ENCODE peak calls at places on chromosomes 16 and 17, in five cellular contexts. S is H9, V is DND-41, T is lung, F is left ventricle myocardium inferior. D is an unnamed sample. For H3K27me3, the result is how much of the 10 kb centered on the place peaks cover.

GRCh38 chr17:17361543-17362511 is 58.7 kb downstream of the NT5M start:
- DNase-seq in F (peak), V (no peak), T (no peak), S (peak), D (no peak)

GRCh38 chr17:43342601-43342905 is 56.2 kb upstream of the ARL4D start:
- DNase-seq in F (no peak), S (no peak), T (no peak), V (no peak), D (no peak)

GRCh38 chr16:9374076-9374475 is 282.6 kb downstream of the HAPSTR1 start:
- DNase-seq in F (no peak), S (no peak), T (no peak), V (no peak), D (no peak)

GRCh38 chr16:88382491-88383400 is at the start of gene ZNF469:
- DNase-seq in V (no peak), S (no peak), T (no peak), F (peak), D (no peak)

GRCh38 chr17:55783684-55784245 is 32.9 kb downstream of the PCTP start:
- DNase-seq in V (no peak), T (peak), S (peak), F (peak), D (no peak)

GRCh38 chr17:82966415-82966814 is 113.0 kb upstream of the METRNL start:
- DNase-seq in F (no peak), S (peak), T (no peak), V (no peak), D (no peak)

GRCh38 chr16:3509470-3509928 is 8.7 kb downstream of the CLUAP1 start:
- DNase-seq in S (peak), V (peak), F (no peak), T (no peak), D (peak)

GRCh38 chr17:5283531-5284315 is 1.6 kb downstream of the RABEP1 start:
- DNase-seq in F (no peak), T (no peak), V (no peak), S (no peak), D (no peak)

GRCh38 chr16:14455577-14455976 is 174.5 kb downstream of the PARN start:
- DNase-seq in T (no peak), V (no peak), F (no peak), S (no peak), D (no peak)

GRCh38 chr17:57478851-57479250 is 222.5 kb downstream of the MSI2 start:
- DNase-seq in S (no peak), F (no peak), V (no peak), T (no peak), D (no peak)

GRCh38 chr16:10729649-10730048 is 14.0 kb upstream of the NUBP1 start:
- DNase-seq in T (peak), S (no peak), F (no peak), V (no peak), D (no peak)

GRCh38 chr17:52159810-52160578 is 1.5 kb upstream of the CA10 start:
- DNase-seq in T (no peak), F (no peak), V (no peak), S (peak), D (no peak)

GRCh38 chr16:9594047-9594446 is 502.6 kb downstream of the HAPSTR1 start:
- DNase-seq in T (no peak), S (no peak), V (no peak), F (no peak), D (no peak)

GRCh38 chr17:74566132-74566753 is 1.1 kb downstream of the CD300H start:
- DNase-seq in F (no peak), T (no peak), S (peak), V (peak), D (no peak)

GRCh38 chr16:47045459-47045858 is 72.0 kb upstream of the DNAJA2 start:
- DNase-seq in T (no peak), F (no peak), S (no peak), V (peak), D (no peak)

GRCh38 chr16:69741519-69741918 is 13.2 kb downstream of the NOB1 start:
- DNase-seq in V (no peak), F (no peak), S (no peak), T (no peak), D (no peak)

GRCh38 chr16:1019234-1019933 is 37.8 kb downstream of the SOX8 start:
- DNase-seq in S (no peak), T (no peak), V (no peak), F (peak), D (no peak)

GRCh38 chr17:82661717-82662683 is 13.8 kb upstream of the WDR45B start:
- DNase-seq in T (no peak), F (no peak), S (no peak), V (no peak), D (no peak)

DNA sequence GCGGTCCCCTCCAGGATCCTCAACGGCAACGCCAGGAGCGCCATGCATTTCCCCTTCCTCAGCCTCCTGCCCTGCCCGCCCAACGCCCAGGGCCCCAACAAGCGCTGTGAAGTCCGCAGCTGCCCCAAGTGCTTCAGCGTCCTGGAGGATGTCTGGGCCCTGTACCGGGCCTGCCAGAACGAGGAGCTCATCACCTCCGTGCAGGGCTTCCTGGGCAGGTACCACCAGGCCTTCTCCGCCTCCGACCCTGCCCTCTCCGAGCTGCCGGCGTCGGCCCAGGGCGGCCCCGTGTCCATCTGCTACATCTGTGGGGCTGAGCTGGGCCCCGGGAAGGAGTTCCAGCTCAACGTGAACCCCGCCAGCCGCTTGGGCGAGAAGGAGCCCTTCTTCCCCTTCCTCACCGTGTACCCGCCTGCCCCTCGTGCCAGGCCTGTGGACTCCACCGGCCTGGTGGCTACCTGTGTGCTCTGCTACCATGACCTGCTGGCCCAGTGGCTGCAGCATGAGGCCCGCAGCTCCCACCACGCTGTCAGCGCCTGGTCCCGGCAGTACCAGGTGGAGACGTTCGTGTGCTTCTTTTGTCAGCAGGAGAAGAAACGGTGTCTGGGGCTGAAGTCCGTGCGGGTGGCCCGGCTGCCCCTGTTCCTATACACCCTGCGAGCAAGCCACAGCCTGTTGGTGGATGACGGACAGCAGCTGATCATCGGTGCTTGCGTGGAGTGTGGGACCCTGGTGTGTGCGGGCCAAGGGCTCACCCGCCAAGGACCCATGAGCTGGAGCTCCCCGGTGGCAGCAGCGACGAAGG is 58.9 kb upstream of the CIBAR2 start:
- DNase-seq in T (no peak), S (no peak), V (no peak), F (no peak), D (no peak)
- H3K27me3 ChIP-seq in T (under half), S (under half), V (under half), F (under half), D (under half)

GRCh38 chr17:39866013-39866730 is 1.8 kb upstream of the ZPBP2 start:
- DNase-seq in T (no peak), F (no peak), V (no peak), S (no peak), D (no peak)
- H3K27me3 ChIP-seq in T (under half), F (half or more), V (half or more), S (under half), D (under half)

DNA sequence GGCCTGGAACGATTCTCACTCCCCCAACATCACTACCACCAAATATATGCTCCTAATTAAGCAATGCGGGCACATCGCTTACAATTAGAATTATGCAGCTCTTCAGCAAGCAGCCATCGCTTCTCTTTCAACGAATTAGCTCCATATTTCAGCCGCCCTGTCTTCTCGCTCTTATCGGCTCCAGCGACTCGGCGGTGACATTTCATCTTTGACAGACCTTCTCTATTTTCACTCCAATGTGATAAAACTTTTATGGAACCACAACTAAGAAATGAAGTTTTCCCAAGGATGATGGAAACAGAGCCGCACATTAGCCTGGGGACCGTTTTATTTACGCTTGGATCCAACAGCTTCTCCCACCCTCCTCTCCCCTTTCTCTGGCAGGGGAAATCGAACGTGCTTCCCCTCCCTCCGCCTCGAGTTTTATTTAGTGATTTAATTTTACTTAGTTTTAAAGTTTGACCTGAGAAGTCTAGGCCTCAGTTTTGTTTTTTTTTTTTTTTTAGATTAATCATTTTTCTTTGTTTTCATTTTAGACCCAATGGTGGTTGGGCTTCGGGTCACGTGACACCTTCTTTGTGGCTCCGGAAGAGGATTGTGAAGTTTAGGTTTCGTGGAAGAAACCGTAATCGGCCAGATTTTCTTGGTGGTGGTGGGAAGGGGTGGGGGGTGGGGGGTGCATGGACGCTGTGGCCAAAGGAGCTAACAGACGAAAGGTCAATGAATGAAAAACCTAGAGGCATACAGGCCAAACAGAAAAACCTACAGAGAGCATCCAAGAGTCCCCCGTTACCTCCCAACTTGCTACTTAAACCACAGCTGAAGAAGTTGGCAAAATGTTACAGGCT is 3.2 kb upstream of the HOXB2 start:
- DNase-seq in F (no peak), V (no peak), S (no peak), T (no peak), D (peak)
- H3K27me3 ChIP-seq in F (half or more), V (under half), S (half or more), T (under half), D (under half)

DNA sequence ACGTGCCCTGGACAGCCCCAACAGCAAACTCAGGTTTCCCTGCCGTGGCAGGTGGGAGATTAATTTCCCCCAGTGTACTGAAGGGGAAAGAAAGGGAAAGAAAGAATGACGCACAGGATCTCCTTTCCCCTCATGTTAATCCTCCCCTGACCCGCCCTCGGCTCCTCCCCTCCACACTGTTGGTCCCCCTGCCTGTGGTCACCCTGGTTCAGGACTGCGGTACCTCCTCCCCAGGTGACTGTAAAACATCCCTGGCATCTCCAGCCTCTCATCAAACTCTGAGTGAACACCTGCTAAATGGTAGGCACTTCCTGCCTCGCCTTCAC is 98.2 kb downstream of the ZNF423 start:
- DNase-seq in S (peak), T (no peak), F (no peak), V (no peak), D (no peak)
- H3K27me3 ChIP-seq in S (under half), T (under half), F (under half), V (under half), D (under half)